ENCODE peak calls at places on chromosomes 6 and 20, in four cellular contexts. One of them, this sample, is unnamed.

GRCh38 chr6:134502614-134503541 is 185.0 kb upstream of the SGK1 start:
- DNase-seq in hippocampal formation: peak; percentile 27
- DNase-seq in stimulated activated CD4-positive, alpha-beta T cell treated with anti-CD3 and anti-CD28 coated beads, Interleukin-2, amount 100 ng/mL, for 48 hours: no peak
- DNase-seq in EL: no peak
- DNase-seq in this sample: no peak

GRCh38 chr6:54445207-54445606 is 137.0 kb downstream of the TINAG start:
- DNase-seq in stimulated activated CD4-positive, alpha-beta T cell treated with anti-CD3 and anti-CD28 coated beads, Interleukin-2, amount 100 ng/mL, for 48 hours: no peak
- DNase-seq in EL: no peak
- DNase-seq in hippocampal formation: no peak
- DNase-seq in this sample: no peak

GRCh38 chr20:10671850-10672578 is 1.8 kb downstream of the JAG1 start:
- DNase-seq in hippocampal formation: no peak
- DNase-seq in stimulated activated CD4-positive, alpha-beta T cell treated with anti-CD3 and anti-CD28 coated beads, Interleukin-2, amount 100 ng/mL, for 48 hours: no peak
- DNase-seq in EL: peak; percentile 65
- DNase-seq in this sample: peak; percentile 52

GRCh38 chr20:33828326-33828834 is 17.2 kb downstream of the CHMP4B start:
- DNase-seq in hippocampal formation: no peak
- DNase-seq in stimulated activated CD4-positive, alpha-beta T cell treated with anti-CD3 and anti-CD28 coated beads, Interleukin-2, amount 100 ng/mL, for 48 hours: no peak
- DNase-seq in EL: no peak
- DNase-seq in this sample: no peak

GRCh38 chr6:37456126-37456525 is 23.1 kb downstream of the CMTR1 start:
- DNase-seq in stimulated activated CD4-positive, alpha-beta T cell treated with anti-CD3 and anti-CD28 coated beads, Interleukin-2, amount 100 ng/mL, for 48 hours: no peak
- DNase-seq in hippocampal formation: no peak
- DNase-seq in EL: peak; percentile 87
- DNase-seq in this sample: no peak

GRCh38 chr6:156869986-156870398 is 92.8 kb downstream of the ARID1B start:
- DNase-seq in stimulated activated CD4-positive, alpha-beta T cell treated with anti-CD3 and anti-CD28 coated beads, Interleukin-2, amount 100 ng/mL, for 48 hours: no peak
- DNase-seq in hippocampal formation: no peak
- DNase-seq in EL: no peak
- DNase-seq in this sample: no peak

GRCh38 chr6:140285471-140285870 is 911.0 kb upstream of the CITED2 start:
- DNase-seq in EL: no peak
- DNase-seq in stimulated activated CD4-positive, alpha-beta T cell treated with anti-CD3 and anti-CD28 coated beads, Interleukin-2, amount 100 ng/mL, for 48 hours: no peak
- DNase-seq in hippocampal formation: no peak
- DNase-seq in this sample: no peak

GRCh38 chr6:111462770-111463391 is 20.1 kb downstream of the REV3L start:
- DNase-seq in EL: peak; percentile 42
- DNase-seq in stimulated activated CD4-positive, alpha-beta T cell treated with anti-CD3 and anti-CD28 coated beads, Interleukin-2, amount 100 ng/mL, for 48 hours: no peak
- DNase-seq in hippocampal formation: no peak
- DNase-seq in this sample: no peak

GRCh38 chr6:106089981-106090380 is 3.8 kb downstream of the PRDM1 start:
- DNase-seq in stimulated activated CD4-positive, alpha-beta T cell treated with anti-CD3 and anti-CD28 coated beads, Interleukin-2, amount 100 ng/mL, for 48 hours: no peak
- DNase-seq in EL: peak; percentile 68
- DNase-seq in hippocampal formation: peak; percentile 12
- DNase-seq in this sample: no peak

GRCh38 chr6:1970151-1970561 is 275.2 kb downstream of the GMDS start:
- DNase-seq in EL: no peak
- DNase-seq in stimulated activated CD4-positive, alpha-beta T cell treated with anti-CD3 and anti-CD28 coated beads, Interleukin-2, amount 100 ng/mL, for 48 hours: no peak
- DNase-seq in hippocampal formation: no peak
- DNase-seq in this sample: no peak

GRCh38 chr20:62941792-62942191 is 3.8 kb downstream of the GID8 start:
- DNase-seq in hippocampal formation: no peak
- DNase-seq in stimulated activated CD4-positive, alpha-beta T cell treated with anti-CD3 and anti-CD28 coated beads, Interleukin-2, amount 100 ng/mL, for 48 hours: no peak
- DNase-seq in EL: no peak
- DNase-seq in this sample: no peak

GRCh38 chr6:14660767-14661166 is 543.2 kb downstream of the CD83 start:
- DNase-seq in hippocampal formation: no peak
- DNase-seq in EL: no peak
- DNase-seq in stimulated activated CD4-positive, alpha-beta T cell treated with anti-CD3 and anti-CD28 coated beads, Interleukin-2, amount 100 ng/mL, for 48 hours: no peak
- DNase-seq in this sample: no peak

GRCh38 chr20:51350941-51351631 is 191.4 kb downstream of the NFATC2 start:
- DNase-seq in hippocampal formation: no peak
- DNase-seq in stimulated activated CD4-positive, alpha-beta T cell treated with anti-CD3 and anti-CD28 coated beads, Interleukin-2, amount 100 ng/mL, for 48 hours: no peak
- DNase-seq in EL: peak; percentile 83
- DNase-seq in this sample: no peak

GRCh38 chr20:41003143-41003932 is 25.3 kb upstream of the TOP1 start:
- DNase-seq in EL: peak; percentile 99
- DNase-seq in hippocampal formation: no peak
- DNase-seq in stimulated activated CD4-positive, alpha-beta T cell treated with anti-CD3 and anti-CD28 coated beads, Interleukin-2, amount 100 ng/mL, for 48 hours: peak; percentile 53
- DNase-seq in this sample: no peak

GRCh38 chr6:3272911-3273547 is 14.3 kb downstream of the PSMG4 start:
- DNase-seq in hippocampal formation: no peak
- DNase-seq in EL: no peak
- DNase-seq in stimulated activated CD4-positive, alpha-beta T cell treated with anti-CD3 and anti-CD28 coated beads, Interleukin-2, amount 100 ng/mL, for 48 hours: no peak
- DNase-seq in this sample: no peak

GRCh38 chr20:43824699-43825402 is 89.8 kb upstream of the TOX2 start:
- DNase-seq in hippocampal formation: peak; percentile 18
- DNase-seq in stimulated activated CD4-positive, alpha-beta T cell treated with anti-CD3 and anti-CD28 coated beads, Interleukin-2, amount 100 ng/mL, for 48 hours: no peak
- DNase-seq in EL: no peak
- DNase-seq in this sample: peak; percentile 9

GRCh38 chr6:125753218-125753936 is 3.9 kb downstream of the HEY2 start:
- DNase-seq in stimulated activated CD4-positive, alpha-beta T cell treated with anti-CD3 and anti-CD28 coated beads, Interleukin-2, amount 100 ng/mL, for 48 hours: no peak
- DNase-seq in EL: peak; percentile 14
- DNase-seq in hippocampal formation: peak; percentile 77
- DNase-seq in this sample: no peak

GRCh38 chr20:36865861-36866149 is 10.1 kb upstream of the TLDC2 start:
- DNase-seq in stimulated activated CD4-positive, alpha-beta T cell treated with anti-CD3 and anti-CD28 coated beads, Interleukin-2, amount 100 ng/mL, for 48 hours: no peak
- DNase-seq in EL: no peak
- DNase-seq in hippocampal formation: no peak
- DNase-seq in this sample: no peak

GRCh38 chr6:42301986-42302385 is 84.3 kb upstream of the MRPS10 start:
- DNase-seq in EL: no peak
- DNase-seq in stimulated activated CD4-positive, alpha-beta T cell treated with anti-CD3 and anti-CD28 coated beads, Interleukin-2, amount 100 ng/mL, for 48 hours: no peak
- DNase-seq in hippocampal formation: no peak
- DNase-seq in this sample: no peak

GRCh38 chr20:59174975-59175374 is 11.4 kb downstream of the ZNF831 start:
- DNase-seq in EL: no peak
- DNase-seq in hippocampal formation: no peak
- DNase-seq in stimulated activated CD4-positive, alpha-beta T cell treated with anti-CD3 and anti-CD28 coated beads, Interleukin-2, amount 100 ng/mL, for 48 hours: no peak
- DNase-seq in this sample: no peak

GRCh38 chr6:109241199-109241598 is 141.1 kb downstream of the CD164 start:
- DNase-seq in stimulated activated CD4-positive, alpha-beta T cell treated with anti-CD3 and anti-CD28 coated beads, Interleukin-2, amount 100 ng/mL, for 48 hours: no peak
- DNase-seq in hippocampal formation: no peak
- DNase-seq in EL: peak; percentile 48
- DNase-seq in this sample: no peak

GRCh38 chr20:56247954-56248782 is at the start of gene MC3R:
- DNase-seq in EL: peak; percentile 37
- DNase-seq in stimulated activated CD4-positive, alpha-beta T cell treated with anti-CD3 and anti-CD28 coated beads, Interleukin-2, amount 100 ng/mL, for 48 hours: peak; percentile 34
- DNase-seq in hippocampal formation: no peak
- DNase-seq in this sample: no peak

GRCh38 chr6:119497988-119498727 is 148.6 kb upstream of the MAN1A1 start:
- DNase-seq in EL: no peak
- DNase-seq in stimulated activated CD4-positive, alpha-beta T cell treated with anti-CD3 and anti-CD28 coated beads, Interleukin-2, amount 100 ng/mL, for 48 hours: no peak
- DNase-seq in hippocampal formation: no peak
- DNase-seq in this sample: no peak

GRCh38 chr20:1326031-1326930 is 2.7 kb downstream of the SDCBP2 start:
- DNase-seq in stimulated activated CD4-positive, alpha-beta T cell treated with anti-CD3 and anti-CD28 coated beads, Interleukin-2, amount 100 ng/mL, for 48 hours: no peak
- DNase-seq in hippocampal formation: no peak
- DNase-seq in EL: no peak
- DNase-seq in this sample: no peak

GRCh38 chr6:32154514-32155161 is 697 bp downstream of the PPT2 start:
- DNase-seq in EL: peak; percentile 67
- DNase-seq in stimulated activated CD4-positive, alpha-beta T cell treated with anti-CD3 and anti-CD28 coated beads, Interleukin-2, amount 100 ng/mL, for 48 hours: peak; percentile 42
- DNase-seq in hippocampal formation: no peak
- DNase-seq in this sample: peak; percentile 65

This sample was measured in frontal cortex.